ENCODE peak calls at places on chromosome 14, in four cellular contexts. N is right lobe of liver, H is sigmoid colon, B is esophagus squamous epithelium. O is an unnamed sample.
A peak's percentile ranks its signal among the peaks of the same experiment; 100 is the strongest.

GRCh38 chr14:50944647-50945413 is 547 bp upstream of the PYGL start:
- DNase-seq in N (peak; percentile 68), H (peak; percentile 83), B (no peak), O (peak; percentile 40)

GRCh38 chr14:49593016-49593415 is 5.7 kb upstream of the LRR1 start:
- DNase-seq in N (no peak), H (no peak), B (no peak), O (no peak)

GRCh38 chr14:101471723-101472517 is 89.4 kb upstream of the DIO3 start:
- DNase-seq in N (no peak), H (peak; percentile 46), B (no peak), O (no peak)

GRCh38 chr14:88824314-88825077 is at the start of gene TTC8:
- DNase-seq in N (peak; percentile 92), H (peak; percentile 90), B (peak; percentile 50), O (peak; percentile 89)

GRCh38 chr14:63727231-63727735 is 582 bp downstream of the SGPP1 start:
- DNase-seq in N (peak; percentile 60), H (peak; percentile 74), B (no peak), O (no peak)

GRCh38 chr14:70254476-70254961 is 65.8 kb upstream of the SLC8A3 start:
- DNase-seq in N (peak; percentile 75), H (no peak), B (no peak), O (peak; percentile 11)

GRCh38 chr14:94875256-94875655 is 105.3 kb upstream of the GSC start:
- DNase-seq in N (no peak), H (no peak), B (no peak), O (no peak)

GRCh38 chr14:58501214-58501816 is 73.8 kb downstream of the KIAA0586 start:
- DNase-seq in N (no peak), H (no peak), B (no peak), O (peak; percentile 72)

GRCh38 chr14:81430284-81430683 is 30.2 kb upstream of the STON2 start:
- DNase-seq in N (no peak), H (no peak), B (no peak), O (no peak)

GRCh38 chr14:82313889-82314288 is 780.2 kb upstream of the SEL1L start:
- DNase-seq in N (no peak), H (no peak), B (no peak), O (no peak)

DNA sequence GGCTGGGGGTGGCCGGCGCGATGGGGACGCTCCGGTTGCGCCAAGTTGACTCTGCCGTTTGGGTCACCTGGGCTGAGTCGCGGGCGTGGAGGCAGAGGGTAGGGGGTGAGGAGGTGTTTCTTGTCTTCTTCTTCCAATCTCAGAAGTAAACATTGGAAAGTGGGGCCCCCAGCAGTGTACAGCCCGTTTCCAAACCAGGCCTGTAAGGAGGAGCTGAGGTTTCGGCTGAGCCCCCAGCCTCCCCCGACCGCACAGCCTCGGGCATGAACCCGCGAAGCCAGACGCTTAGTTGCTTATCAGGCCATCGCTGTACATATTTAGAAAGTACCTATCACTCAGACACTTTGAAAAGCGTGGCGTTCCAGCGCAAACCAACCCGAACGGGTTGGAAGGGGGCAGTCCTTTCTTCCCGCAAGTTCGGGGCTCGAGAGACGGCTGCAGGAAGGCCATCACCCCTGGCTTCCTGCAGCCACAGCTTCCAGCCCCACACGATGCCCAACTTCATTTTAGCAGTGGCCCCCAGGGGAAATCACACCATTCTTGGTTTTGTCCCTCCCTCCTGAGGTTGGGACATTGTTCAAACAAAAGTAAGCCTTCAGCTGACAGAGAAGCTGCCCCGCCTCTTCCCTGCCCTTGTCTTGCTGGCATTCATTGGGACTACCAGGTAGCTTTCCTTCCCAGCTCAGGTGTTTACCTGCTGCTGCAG is 164.1 kb downstream of the ZFP36L1 start:
- DNase-seq in N (peak; percentile 46), H (no peak), B (no peak), O (no peak)
- TF ChIP-seq POLR2A in N (peak; percentile 0), H (no peak), B (no peak), O (no peak)

GRCh38 chr14:103712633-103713247 is 2.5 kb downstream of the XRCC3 start:
- DNase-seq in N (no peak), H (no peak), B (no peak), O (no peak)

GRCh38 chr14:103711516-103712431 is 3.5 kb downstream of the XRCC3 start:
- DNase-seq in N (no peak), H (peak; percentile 84), B (no peak), O (no peak)

GRCh38 chr14:103715052-103716000 is at the start of the genes XRCC3 and ZFYVE21:
- DNase-seq in N (peak; percentile 99), H (peak; percentile 100), B (peak; percentile 99), O (peak; percentile 99)

GRCh38 chr14:103714063-103714724 is 1.1 kb downstream of the XRCC3 start:
- DNase-seq in N (no peak), H (no peak), B (no peak), O (no peak)

DNA sequence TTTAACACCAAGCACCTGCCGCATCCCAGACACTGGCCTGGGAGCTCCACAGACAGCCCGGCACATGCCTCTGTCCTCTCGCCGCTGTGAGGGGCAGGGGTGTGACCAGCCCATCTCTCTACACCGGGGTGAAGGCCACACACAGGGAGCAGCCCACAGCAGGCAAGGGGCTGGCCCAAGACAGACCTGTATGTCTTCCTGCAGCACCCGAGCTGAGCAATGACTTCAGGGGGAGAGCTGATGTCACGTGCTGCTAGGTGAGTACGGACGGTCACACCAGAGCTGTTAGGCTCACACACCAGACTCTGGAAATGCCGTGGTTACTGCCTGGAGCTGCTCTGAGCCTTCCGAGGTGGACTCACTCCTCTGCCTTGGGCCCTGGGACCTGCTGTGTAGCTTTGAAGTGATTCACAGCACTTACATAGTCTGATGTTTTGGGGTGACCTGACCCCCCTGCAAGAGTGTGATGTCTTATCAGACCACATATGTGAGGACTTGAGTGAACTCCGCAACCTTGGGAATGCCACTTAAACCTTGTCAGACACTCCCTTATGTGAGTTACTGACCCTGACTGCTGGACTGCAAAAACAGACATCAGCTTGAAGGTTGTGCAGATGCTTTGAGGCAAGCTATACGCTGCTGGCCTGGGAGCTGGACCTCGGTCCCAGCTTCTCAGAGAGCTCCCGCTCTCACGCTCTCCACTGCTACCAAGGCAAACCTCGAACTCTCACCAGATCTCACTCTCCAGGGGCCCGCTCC is 1.8 kb downstream of the XRCC3 start:
- DNase-seq in N (no peak), H (no peak), B (no peak), O (no peak)
- TF ChIP-seq POLR2A in N (no peak), H (no peak), B (no peak), O (no peak)

DNA sequence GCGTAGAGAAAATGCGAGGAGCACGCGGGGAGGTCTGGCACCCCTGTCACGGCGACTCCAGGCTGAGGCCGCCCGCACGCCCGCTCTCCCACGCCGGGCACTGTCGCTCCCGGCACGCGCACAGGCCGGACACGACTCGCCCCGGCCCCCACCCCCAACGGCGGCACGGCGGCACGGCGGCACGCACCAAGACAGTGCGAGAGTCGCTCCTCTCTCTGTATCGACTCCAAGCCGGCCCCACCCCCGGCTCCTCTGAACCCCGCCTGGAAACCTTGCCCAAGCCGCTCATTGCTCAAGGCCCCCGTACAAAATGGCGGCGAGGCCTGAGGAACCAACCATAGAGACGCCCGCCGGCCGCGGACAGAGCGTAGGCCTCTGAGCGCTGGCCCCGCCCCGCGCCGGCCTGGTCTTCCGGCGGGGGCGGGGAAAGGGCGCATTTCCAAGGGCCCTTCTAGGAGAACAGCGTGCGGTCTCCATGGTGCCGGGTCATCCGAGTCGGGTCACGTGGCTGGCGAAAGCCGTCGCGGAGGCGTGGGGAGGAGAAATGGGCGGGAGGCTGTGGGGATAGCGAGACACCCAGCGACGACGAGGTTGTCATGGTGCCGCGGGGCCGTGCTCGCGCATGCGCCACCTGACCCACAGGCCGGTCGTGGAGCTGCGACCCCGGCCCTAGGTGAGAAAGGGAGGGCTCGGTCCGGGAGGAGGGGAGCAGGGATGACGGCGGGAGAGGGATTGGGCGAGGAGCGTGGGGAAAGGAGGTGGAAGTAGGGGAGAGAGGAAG is at the start of gene CIPC:
- DNase-seq in N (peak; percentile 100), H (peak; percentile 100), B (peak; percentile 100), O (peak; percentile 99)
- TF ChIP-seq POLR2A in N (peak; percentile 76), H (peak; percentile 91), B (peak; percentile 76), O (peak; percentile 53)

DNA sequence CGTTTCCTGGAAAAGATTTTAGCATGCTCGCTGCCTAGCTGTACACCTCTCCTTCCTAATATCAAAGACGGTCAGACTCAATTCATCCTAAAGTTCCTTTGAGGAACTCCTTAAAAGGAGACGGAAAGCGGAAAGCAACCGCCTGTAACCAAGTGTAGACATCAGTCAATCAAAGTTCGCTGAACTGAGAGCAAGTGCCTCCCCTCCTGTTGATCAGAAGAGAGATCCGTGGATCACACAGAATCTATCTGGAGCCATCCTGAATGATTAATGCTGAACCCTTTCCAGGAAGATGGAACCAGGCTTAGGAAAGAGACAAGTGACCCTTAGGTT is 450 bp upstream of the TEP1 start:
- DNase-seq in N (no peak), H (no peak), B (no peak), O (peak; percentile 48)
- TF ChIP-seq POLR2A in N (no peak), H (no peak), B (no peak), O (no peak)

DNA sequence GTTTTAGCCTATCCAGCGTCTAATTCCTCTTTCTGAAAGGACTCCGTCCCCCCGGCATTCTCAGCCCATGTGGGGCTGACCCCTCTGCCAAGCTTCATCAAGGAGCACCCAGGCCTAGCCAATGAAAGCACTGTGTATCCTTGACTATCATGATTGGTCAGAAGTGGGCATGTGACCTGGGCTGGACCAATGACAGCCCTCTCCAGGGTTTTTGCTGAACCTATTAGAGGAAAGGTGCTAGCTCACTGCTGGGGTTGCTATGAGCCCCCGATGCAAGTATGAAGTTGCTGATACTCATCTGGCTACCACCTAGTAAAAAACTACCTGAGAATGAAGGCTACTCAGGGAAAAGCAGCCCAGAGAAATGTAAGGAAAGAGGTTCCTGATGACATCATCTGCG is 68.1 kb downstream of the LRRC74A start:
- DNase-seq in N (no peak), H (no peak), B (no peak), O (no peak)
- TF ChIP-seq POLR2A in N (no peak), H (no peak), B (no peak), O (no peak)

GRCh38 chr14:60332046-60332399 is 83.0 kb downstream of the PPM1A start:
- DNase-seq in N (no peak), H (no peak), B (no peak), O (no peak)

GRCh38 chr14:60328588-60328987 is 79.6 kb downstream of the PPM1A start:
- DNase-seq in N (no peak), H (no peak), B (no peak), O (peak; percentile 12)

GRCh38 chr14:60332869-60333268 is 83.8 kb downstream of the PPM1A start:
- DNase-seq in N (no peak), H (no peak), B (no peak), O (no peak)

GRCh38 chr14:60327447-60328331 is 78.7 kb downstream of the PPM1A start:
- DNase-seq in N (peak; percentile 34), H (no peak), B (no peak), O (peak; percentile 36)

GRCh38 chr14:60331201-60332045 is 82.4 kb downstream of the PPM1A start:
- DNase-seq in N (peak; percentile 52), H (no peak), B (no peak), O (peak; percentile 82)
- TF ChIP-seq POLR2A in N (peak; percentile 14), H (no peak), B (no peak), O (no peak)

O was measured in NB4.